ENCODE peak calls at places on chromosomes 1 and 21, in seven cellular contexts. V, Y, M, X, R, B and Q are unnamed samples.
A peak's percentile ranks its signal among the peaks of the same experiment; 100 is the strongest.

GRCh38 chr1:188188317-188188716 is 1359.6 kb downstream of the PLA2G4A start:
- DNase-seq in V (no peak), X (no peak), R (no peak), Y (no peak), M (no peak), B (peak; percentile 25), Q (no peak)

GRCh38 chr1:96388421-96389310 is 332.9 kb upstream of the PTBP2 start:
- DNase-seq in B (no peak), R (no peak), M (no peak), X (no peak), V (no peak), Y (peak; percentile 74), Q (no peak)

GRCh38 chr1:230424440-230425251 is 1.5 kb downstream of the PGBD5 start:
- DNase-seq in Y (no peak), X (no peak), V (no peak), B (peak; percentile 49), R (no peak), M (no peak), Q (no peak)

GRCh38 chr21:44760376-44760775 is 41.2 kb downstream of the UBE2G2 start:
- DNase-seq in R (no peak), Y (no peak), V (no peak), X (no peak), B (no peak), M (no peak), Q (no peak)

GRCh38 chr1:111236806-111237205 is 9.3 kb downstream of the CHI3L2 start:
- DNase-seq in B (peak; percentile 78), M (no peak), Y (no peak), V (no peak), R (no peak), X (no peak), Q (no peak)

GRCh38 chr1:235313931-235314678 is 13.9 kb downstream of the ARID4B start:
- DNase-seq in M (no peak), V (no peak), B (no peak), Y (no peak), R (no peak), X (no peak), Q (no peak)

GRCh38 chr1:54808443-54809207 is 7.5 kb upstream of the TTC22 start:
- DNase-seq in V (no peak), M (no peak), R (no peak), Y (no peak), X (no peak), B (peak; percentile 36), Q (no peak)

GRCh38 chr1:30083800-30084464 is 639.5 kb downstream of the MATN1 start:
- DNase-seq in R (no peak), V (no peak), B (peak; percentile 42), M (no peak), Y (peak; percentile 83), X (no peak), Q (no peak)

GRCh38 chr1:91569411-91570104 is 68.9 kb downstream of the CDC7 start:
- DNase-seq in M (peak; percentile 80), B (no peak), R (peak; percentile 56), Y (peak; percentile 94), V (no peak), X (no peak), Q (no peak)

GRCh38 chr1:101338714-101339430 is 102.1 kb downstream of the S1PR1 start:
- DNase-seq in M (no peak), R (no peak), Y (no peak), V (no peak), B (no peak), X (no peak), Q (no peak)

GRCh38 chr1:187469836-187470235 is 641.1 kb downstream of the PLA2G4A start:
- DNase-seq in R (no peak), V (no peak), B (no peak), M (no peak), X (no peak), Y (no peak), Q (no peak)

GRCh38 chr1:14371806-14372497 is 226.5 kb upstream of the KAZN start:
- DNase-seq in B (no peak), V (no peak), M (no peak), R (no peak), X (no peak), Y (peak; percentile 6), Q (no peak)

GRCh38 chr1:205750683-205751651 is 985 bp upstream of the NUCKS1 start:
- DNase-seq in X (no peak), M (no peak), B (peak; percentile 61), V (no peak), R (peak; percentile 11), Y (no peak), Q (no peak)

GRCh38 chr1:113942527-113942926 is 13.4 kb downstream of the HIPK1 start:
- DNase-seq in R (no peak), Y (no peak), B (no peak), X (no peak), V (no peak), M (no peak), Q (no peak)
- H3K4me1 ChIP-seq in R (peaks cover 15% of the 10 kb centered on the region), Y (no peaks in the 10 kb centered on the region), B (peaks cover 1% of the 10 kb centered on the region), X (peaks cover 83% of the 10 kb centered on the region), V (no peaks in the 10 kb centered on the region), M (peaks cover 13% of the 10 kb centered on the region), Q (no peaks in the 10 kb centered on the region)

DNA sequence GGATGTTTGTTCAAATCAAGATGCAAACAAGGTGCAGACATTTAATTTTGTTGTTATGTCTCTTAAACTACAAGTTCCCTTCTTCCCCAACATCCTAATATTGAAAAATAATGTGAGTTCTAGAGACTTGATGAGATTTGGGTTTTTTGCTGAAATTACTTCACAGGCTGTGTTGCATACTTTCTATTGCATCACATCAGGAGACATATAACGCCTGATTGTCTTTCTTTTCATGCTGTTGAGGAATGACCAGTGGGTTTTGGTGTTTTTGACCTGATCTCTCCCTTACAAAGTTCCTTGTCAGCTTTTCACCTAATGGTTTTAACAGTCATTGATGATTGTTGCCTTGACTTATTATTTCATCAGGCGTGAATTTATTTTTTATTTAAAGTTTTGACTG is 83.4 kb downstream of the UROD start:
- DNase-seq in B (no peak), R (no peak), Y (no peak), X (no peak), M (no peak), V (no peak), Q (no peak)
- H3K4me1 ChIP-seq in B (no peaks in the 10 kb centered on the region), R (peaks cover 3% of the 10 kb centered on the region), Y (no peaks in the 10 kb centered on the region), X (no peaks in the 10 kb centered on the region), M (no peaks in the 10 kb centered on the region), V (no peaks in the 10 kb centered on the region), Q (no peaks in the 10 kb centered on the region)

DNA sequence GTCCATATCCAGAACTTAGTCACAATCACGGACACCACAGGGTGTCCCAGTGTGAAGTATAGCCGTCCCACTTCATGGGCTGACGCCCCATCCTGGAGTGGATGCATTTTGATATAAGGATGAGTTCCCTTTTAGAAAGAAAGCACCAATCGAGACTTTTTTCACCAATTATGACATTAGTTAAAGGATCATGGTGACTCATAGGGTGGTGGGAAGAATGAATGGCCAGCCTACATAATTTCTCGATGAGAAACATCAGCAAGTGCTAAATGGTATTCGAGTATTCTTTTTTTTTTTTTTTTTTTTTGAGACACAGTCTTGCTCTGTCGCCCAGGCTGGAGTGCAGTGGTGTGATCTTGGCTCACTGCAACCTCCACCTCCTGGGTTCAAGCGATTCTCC is 38.5 kb upstream of the USP1 start:
- DNase-seq in X (no peak), M (no peak), B (no peak), Y (peak; percentile 67), V (no peak), R (no peak), Q (no peak)
- H3K4me1 ChIP-seq in X (no peaks in the 10 kb centered on the region), M (no peaks in the 10 kb centered on the region), B (no peaks in the 10 kb centered on the region), Y (no peaks in the 10 kb centered on the region), V (peaks cover 6% of the 10 kb centered on the region), R (no peaks in the 10 kb centered on the region), Q (no peaks in the 10 kb centered on the region)

GRCh38 chr1:232707142-232707541 is 77.2 kb upstream of the SIPA1L2 start:
- DNase-seq in Y (no peak), B (no peak), M (no peak), V (no peak), R (no peak), X (no peak), Q (no peak)

GRCh38 chr1:232704694-232705680 is 75.1 kb upstream of the SIPA1L2 start:
- DNase-seq in X (no peak), M (peak; percentile 36), Y (peak; percentile 93), R (no peak), V (no peak), B (peak; percentile 45), Q (no peak)

GRCh38 chr1:232705815-232706575 is 76.1 kb upstream of the SIPA1L2 start:
- DNase-seq in X (no peak), Y (peak; percentile 57), V (no peak), B (no peak), R (no peak), M (peak; percentile 65), Q (no peak)

GRCh38 chr1:232713785-232714184 is 83.9 kb upstream of the SIPA1L2 start:
- DNase-seq in Y (no peak), R (no peak), M (no peak), X (no peak), B (no peak), V (no peak), Q (no peak)

GRCh38 chr1:232709339-232709738 is 79.4 kb upstream of the SIPA1L2 start:
- DNase-seq in R (no peak), M (no peak), X (no peak), B (no peak), V (no peak), Y (peak; percentile 53), Q (no peak)
- H3K4me1 ChIP-seq in R (no peaks in the 10 kb centered on the region), M (peaks cover 2% of the 10 kb centered on the region), X (no peaks in the 10 kb centered on the region), B (no peaks in the 10 kb centered on the region), V (peaks cover 4% of the 10 kb centered on the region), Y (peaks cover 2% of the 10 kb centered on the region), Q (no peaks in the 10 kb centered on the region)